ENCODE peak calls at places on chromosome 4, in nine cellular contexts. One of them, this sample, is unnamed.

GRCh38 chr4:124279741-124280140 is 432.8 kb downstream of the ANKRD50 start:
- DNase-seq in prostate gland: peak; percentile 19
- DNase-seq in BE2C: no peak
- DNase-seq in neuronal stem cell: no peak
- DNase-seq in effector memory CD4-positive, alpha-beta T cell: no peak
- DNase-seq in heart right ventricle: no peak
- DNase-seq in endodermal cell: no peak
- DNase-seq in mucosa of descending colon: no peak
- DNase-seq in adrenal gland: no peak
- DNase-seq in this sample: no peak

GRCh38 chr4:147477439-147477838 is 3.5 kb upstream of the EDNRA start:
- DNase-seq in neuronal stem cell: no peak
- DNase-seq in mucosa of descending colon: no peak
- DNase-seq in endodermal cell: no peak
- DNase-seq in prostate gland: no peak
- DNase-seq in BE2C: no peak
- DNase-seq in adrenal gland: no peak
- DNase-seq in effector memory CD4-positive, alpha-beta T cell: no peak
- DNase-seq in heart right ventricle: no peak
- DNase-seq in this sample: no peak

GRCh38 chr4:102620697-102621497 is 119.7 kb downstream of the NFKB1 start:
- DNase-seq in mucosa of descending colon: peak; percentile 62
- DNase-seq in effector memory CD4-positive, alpha-beta T cell: no peak
- DNase-seq in endodermal cell: no peak
- DNase-seq in adrenal gland: peak; percentile 70
- DNase-seq in heart right ventricle: no peak
- DNase-seq in prostate gland: no peak
- DNase-seq in BE2C: peak; percentile 26
- DNase-seq in neuronal stem cell: peak; percentile 23
- DNase-seq in this sample: peak; percentile 71

GRCh38 chr4:118905546-118905945 is 16.9 kb downstream of the SYNPO2 start:
- DNase-seq in prostate gland: no peak
- DNase-seq in neuronal stem cell: no peak
- DNase-seq in heart right ventricle: no peak
- DNase-seq in adrenal gland: peak; percentile 28
- DNase-seq in mucosa of descending colon: no peak
- DNase-seq in endodermal cell: no peak
- DNase-seq in effector memory CD4-positive, alpha-beta T cell: no peak
- DNase-seq in BE2C: peak; percentile 63
- DNase-seq in this sample: no peak

GRCh38 chr4:85870298-85871083 is 395.5 kb downstream of the ARHGAP24 start:
- DNase-seq in BE2C: no peak
- DNase-seq in mucosa of descending colon: no peak
- DNase-seq in adrenal gland: no peak
- DNase-seq in neuronal stem cell: no peak
- DNase-seq in prostate gland: no peak
- DNase-seq in effector memory CD4-positive, alpha-beta T cell: no peak
- DNase-seq in heart right ventricle: no peak
- DNase-seq in endodermal cell: no peak
- DNase-seq in this sample: no peak

GRCh38 chr4:132548463-132548862 is 600.6 kb upstream of the PCDH10 start:
- DNase-seq in adrenal gland: no peak
- DNase-seq in BE2C: no peak
- DNase-seq in effector memory CD4-positive, alpha-beta T cell: no peak
- DNase-seq in prostate gland: no peak
- DNase-seq in heart right ventricle: no peak
- DNase-seq in mucosa of descending colon: no peak
- DNase-seq in neuronal stem cell: no peak
- DNase-seq in endodermal cell: no peak
- DNase-seq in this sample: no peak

GRCh38 chr4:141810038-141810701 is 173.8 kb downstream of the IL15 start:
- DNase-seq in endodermal cell: peak; percentile 61
- DNase-seq in prostate gland: no peak
- DNase-seq in effector memory CD4-positive, alpha-beta T cell: no peak
- DNase-seq in adrenal gland: no peak
- DNase-seq in heart right ventricle: no peak
- DNase-seq in mucosa of descending colon: no peak
- DNase-seq in neuronal stem cell: no peak
- DNase-seq in BE2C: no peak
- DNase-seq in this sample: no peak

GRCh38 chr4:169283114-169283509 is 12.4 kb upstream of the SH3RF1 start:
- DNase-seq in BE2C: no peak
- DNase-seq in neuronal stem cell: no peak
- DNase-seq in adrenal gland: no peak
- DNase-seq in mucosa of descending colon: no peak
- DNase-seq in prostate gland: no peak
- DNase-seq in heart right ventricle: no peak
- DNase-seq in endodermal cell: no peak
- DNase-seq in effector memory CD4-positive, alpha-beta T cell: no peak
- DNase-seq in this sample: no peak

GRCh38 chr4:124943145-124943889 is 230.8 kb upstream of the ANKRD50 start:
- DNase-seq in neuronal stem cell: no peak
- DNase-seq in BE2C: no peak
- DNase-seq in adrenal gland: no peak
- DNase-seq in mucosa of descending colon: no peak
- DNase-seq in effector memory CD4-positive, alpha-beta T cell: no peak
- DNase-seq in endodermal cell: no peak
- DNase-seq in prostate gland: no peak
- DNase-seq in heart right ventricle: no peak
- DNase-seq in this sample: no peak

GRCh38 chr4:125728568-125728967 is 413.8 kb downstream of the FAT4 start:
- DNase-seq in heart right ventricle: no peak
- DNase-seq in effector memory CD4-positive, alpha-beta T cell: no peak
- DNase-seq in mucosa of descending colon: no peak
- DNase-seq in adrenal gland: no peak
- DNase-seq in BE2C: no peak
- DNase-seq in endodermal cell: peak; percentile 60
- DNase-seq in prostate gland: no peak
- DNase-seq in neuronal stem cell: no peak
- DNase-seq in this sample: no peak

GRCh38 chr4:23717528-23718248 is 172.2 kb downstream of the PPARGC1A start:
- DNase-seq in BE2C: peak; percentile 46
- DNase-seq in neuronal stem cell: no peak
- DNase-seq in adrenal gland: peak; percentile 12
- DNase-seq in effector memory CD4-positive, alpha-beta T cell: no peak
- DNase-seq in heart right ventricle: no peak
- DNase-seq in endodermal cell: peak; percentile 49
- DNase-seq in mucosa of descending colon: peak; percentile 43
- DNase-seq in prostate gland: no peak
- DNase-seq in this sample: no peak

GRCh38 chr4:47717173-47717572 is 120.7 kb downstream of the CORIN start:
- DNase-seq in adrenal gland: no peak
- DNase-seq in endodermal cell: peak; percentile 57
- DNase-seq in prostate gland: no peak
- DNase-seq in neuronal stem cell: no peak
- DNase-seq in BE2C: no peak
- DNase-seq in heart right ventricle: no peak
- DNase-seq in effector memory CD4-positive, alpha-beta T cell: no peak
- DNase-seq in mucosa of descending colon: no peak
- DNase-seq in this sample: no peak

GRCh38 chr4:2598661-2599654 is 62.5 kb downstream of the FAM193A start:
- DNase-seq in endodermal cell: peak; percentile 61
- DNase-seq in BE2C: peak; percentile 23
- DNase-seq in prostate gland: no peak
- DNase-seq in effector memory CD4-positive, alpha-beta T cell: no peak
- DNase-seq in mucosa of descending colon: peak; percentile 9
- DNase-seq in adrenal gland: no peak
- DNase-seq in heart right ventricle: no peak
- DNase-seq in neuronal stem cell: no peak
- DNase-seq in this sample: no peak

GRCh38 chr4:1049591-1049905 is 38.1 kb downstream of the FGFRL1 start:
- DNase-seq in endodermal cell: no peak
- DNase-seq in prostate gland: no peak
- DNase-seq in neuronal stem cell: no peak
- DNase-seq in BE2C: no peak
- DNase-seq in effector memory CD4-positive, alpha-beta T cell: no peak
- DNase-seq in adrenal gland: no peak
- DNase-seq in mucosa of descending colon: peak; percentile 5
- DNase-seq in heart right ventricle: no peak
- DNase-seq in this sample: no peak

GRCh38 chr4:155906554-155907247 is 3.2 kb downstream of the TDO2 start:
- DNase-seq in effector memory CD4-positive, alpha-beta T cell: no peak
- DNase-seq in mucosa of descending colon: no peak
- DNase-seq in endodermal cell: no peak
- DNase-seq in prostate gland: no peak
- DNase-seq in heart right ventricle: no peak
- DNase-seq in BE2C: no peak
- DNase-seq in adrenal gland: peak; percentile 14
- DNase-seq in neuronal stem cell: no peak
- DNase-seq in this sample: peak; percentile 43

DNA sequence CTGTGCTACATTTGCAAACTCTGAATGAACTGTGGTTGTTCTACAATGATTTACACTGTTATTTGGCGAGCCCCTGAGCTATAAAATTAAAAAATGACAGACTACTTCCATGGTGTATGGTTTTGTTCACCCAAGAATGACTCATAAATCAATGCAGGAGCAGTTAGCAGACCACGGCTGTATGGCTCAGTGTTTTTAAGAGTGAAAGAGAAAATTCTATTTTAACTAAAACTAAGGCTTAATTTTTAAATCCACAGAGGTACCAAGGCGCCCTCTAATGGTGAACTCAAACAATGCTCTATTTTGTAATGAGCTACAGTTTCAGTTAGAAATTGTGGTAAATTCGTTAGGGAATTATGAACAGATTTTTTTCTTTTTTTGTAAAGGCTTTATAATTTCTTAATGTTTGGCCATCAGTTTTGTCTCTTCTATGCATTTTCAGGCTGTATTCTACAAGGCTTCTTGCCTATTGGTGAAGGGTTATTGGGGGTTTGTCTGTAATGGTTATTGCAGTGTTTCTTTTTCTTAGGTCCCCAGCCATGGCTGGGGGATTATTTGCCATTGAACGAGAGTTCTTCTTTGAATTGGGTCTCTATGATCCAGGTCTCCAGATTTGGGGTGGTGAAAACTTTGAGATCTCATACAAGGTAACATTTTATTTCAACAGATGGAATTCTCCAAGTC is 32.5 kb downstream of the HMGB2 start:
- DNase-seq in neuronal stem cell: no peak
- DNase-seq in mucosa of descending colon: peak; percentile 38
- DNase-seq in heart right ventricle: no peak
- DNase-seq in endodermal cell: no peak
- DNase-seq in adrenal gland: peak; percentile 32
- DNase-seq in BE2C: no peak
- DNase-seq in effector memory CD4-positive, alpha-beta T cell: no peak
- DNase-seq in prostate gland: no peak
- DNase-seq in this sample: no peak
- H3K36me3 ChIP-seq in neuronal stem cell: no peaks in the 10 kb centered on the region
- H3K36me3 ChIP-seq in mucosa of descending colon: no peaks in the 10 kb centered on the region
- H3K36me3 ChIP-seq in heart right ventricle: no peaks in the 10 kb centered on the region
- H3K36me3 ChIP-seq in endodermal cell: peaks cover 12% of the 10 kb centered on the region
- H3K36me3 ChIP-seq in adrenal gland: no peaks in the 10 kb centered on the region
- H3K36me3 ChIP-seq in BE2C: no peaks in the 10 kb centered on the region
- H3K36me3 ChIP-seq in effector memory CD4-positive, alpha-beta T cell: peaks cover 10% of the 10 kb centered on the region
- H3K36me3 ChIP-seq in prostate gland: no peaks in the 10 kb centered on the region
- H3K36me3 ChIP-seq in this sample: no peaks in the 10 kb centered on the region

GRCh38 chr4:8147231-8147970 is 11.2 kb downstream of the ABLIM2 start:
- DNase-seq in neuronal stem cell: no peak
- DNase-seq in heart right ventricle: peak; percentile 1
- DNase-seq in effector memory CD4-positive, alpha-beta T cell: no peak
- DNase-seq in BE2C: no peak
- DNase-seq in adrenal gland: no peak
- DNase-seq in endodermal cell: peak; percentile 58
- DNase-seq in mucosa of descending colon: no peak
- DNase-seq in prostate gland: no peak
- DNase-seq in this sample: no peak
- H3K4me1 ChIP-seq in neuronal stem cell: peaks cover 5% of the 10 kb centered on the region
- H3K4me1 ChIP-seq in heart right ventricle: peaks cover 6% of the 10 kb centered on the region
- H3K4me1 ChIP-seq in effector memory CD4-positive, alpha-beta T cell: no peaks in the 10 kb centered on the region
- H3K4me1 ChIP-seq in BE2C: no peaks in the 10 kb centered on the region
- H3K4me1 ChIP-seq in adrenal gland: peaks cover 7% of the 10 kb centered on the region
- H3K4me1 ChIP-seq in endodermal cell: no peaks in the 10 kb centered on the region
- H3K4me1 ChIP-seq in mucosa of descending colon: no peaks in the 10 kb centered on the region
- H3K4me1 ChIP-seq in prostate gland: no peaks in the 10 kb centered on the region
- H3K4me1 ChIP-seq in this sample: peaks cover 24% of the 10 kb centered on the region

DNA sequence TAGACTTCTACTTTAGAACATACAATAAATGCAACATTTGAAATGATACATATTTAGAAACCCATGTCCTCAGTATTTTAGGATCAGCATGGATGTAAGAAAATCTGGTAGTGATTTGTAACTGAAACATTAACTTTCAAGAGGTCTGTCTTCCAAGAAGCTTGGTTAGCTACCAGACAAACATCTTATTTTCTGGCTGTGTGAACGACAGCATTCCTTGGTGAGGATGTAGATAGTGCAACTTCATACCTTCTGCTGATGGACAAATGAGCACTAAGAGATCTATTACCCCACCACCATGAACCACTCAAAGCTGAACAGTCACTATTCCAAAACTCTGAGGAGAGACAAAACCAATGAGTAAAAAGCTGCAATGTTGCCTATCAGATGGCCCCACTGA is 212.7 kb downstream of the FBXW7 start:
- DNase-seq in heart right ventricle: no peak
- DNase-seq in endodermal cell: no peak
- DNase-seq in BE2C: no peak
- DNase-seq in adrenal gland: no peak
- DNase-seq in prostate gland: no peak
- DNase-seq in effector memory CD4-positive, alpha-beta T cell: no peak
- DNase-seq in neuronal stem cell: no peak
- DNase-seq in mucosa of descending colon: no peak
- DNase-seq in this sample: no peak
- H3K36me3 ChIP-seq in heart right ventricle: no peaks in the 10 kb centered on the region
- H3K36me3 ChIP-seq in endodermal cell: peaks cover 26% of the 10 kb centered on the region
- H3K36me3 ChIP-seq in BE2C: peaks cover 26% of the 10 kb centered on the region
- H3K36me3 ChIP-seq in adrenal gland: no peaks in the 10 kb centered on the region
- H3K36me3 ChIP-seq in prostate gland: no peaks in the 10 kb centered on the region
- H3K36me3 ChIP-seq in effector memory CD4-positive, alpha-beta T cell: peaks cover 8% of the 10 kb centered on the region
- H3K36me3 ChIP-seq in neuronal stem cell: peaks cover 2% of the 10 kb centered on the region
- H3K36me3 ChIP-seq in mucosa of descending colon: no peaks in the 10 kb centered on the region
- H3K36me3 ChIP-seq in this sample: peaks cover 11% of the 10 kb centered on the region

GRCh38 chr4:3816256-3816825 is 50.2 kb downstream of the ADRA2C start:
- DNase-seq in heart right ventricle: no peak
- DNase-seq in mucosa of descending colon: no peak
- DNase-seq in neuronal stem cell: no peak
- DNase-seq in adrenal gland: no peak
- DNase-seq in BE2C: no peak
- DNase-seq in endodermal cell: no peak
- DNase-seq in prostate gland: no peak
- DNase-seq in effector memory CD4-positive, alpha-beta T cell: no peak
- DNase-seq in this sample: no peak

GRCh38 chr4:3820016-3820805 is 54.0 kb downstream of the ADRA2C start:
- DNase-seq in neuronal stem cell: no peak
- DNase-seq in adrenal gland: no peak
- DNase-seq in BE2C: no peak
- DNase-seq in effector memory CD4-positive, alpha-beta T cell: no peak
- DNase-seq in heart right ventricle: no peak
- DNase-seq in endodermal cell: no peak
- DNase-seq in prostate gland: no peak
- DNase-seq in mucosa of descending colon: no peak
- DNase-seq in this sample: no peak

GRCh38 chr4:3816983-3817382 is 50.8 kb downstream of the ADRA2C start:
- DNase-seq in neuronal stem cell: no peak
- DNase-seq in mucosa of descending colon: no peak
- DNase-seq in endodermal cell: no peak
- DNase-seq in prostate gland: no peak
- DNase-seq in heart right ventricle: no peak
- DNase-seq in adrenal gland: no peak
- DNase-seq in effector memory CD4-positive, alpha-beta T cell: no peak
- DNase-seq in BE2C: no peak
- DNase-seq in this sample: no peak

GRCh38 chr4:3819210-3819919 is 53.2 kb downstream of the ADRA2C start:
- DNase-seq in prostate gland: no peak
- DNase-seq in BE2C: no peak
- DNase-seq in heart right ventricle: no peak
- DNase-seq in adrenal gland: no peak
- DNase-seq in endodermal cell: no peak
- DNase-seq in effector memory CD4-positive, alpha-beta T cell: no peak
- DNase-seq in mucosa of descending colon: no peak
- DNase-seq in neuronal stem cell: no peak
- DNase-seq in this sample: no peak

GRCh38 chr4:3817561-3817960 is 51.4 kb downstream of the ADRA2C start:
- DNase-seq in heart right ventricle: no peak
- DNase-seq in mucosa of descending colon: no peak
- DNase-seq in effector memory CD4-positive, alpha-beta T cell: no peak
- DNase-seq in adrenal gland: no peak
- DNase-seq in neuronal stem cell: no peak
- DNase-seq in BE2C: no peak
- DNase-seq in prostate gland: no peak
- DNase-seq in endodermal cell: no peak
- DNase-seq in this sample: no peak
- H3K4me1 ChIP-seq in heart right ventricle: no peaks in the 10 kb centered on the region
- H3K4me1 ChIP-seq in mucosa of descending colon: no peaks in the 10 kb centered on the region
- H3K4me1 ChIP-seq in effector memory CD4-positive, alpha-beta T cell: no peaks in the 10 kb centered on the region
- H3K4me1 ChIP-seq in adrenal gland: no peaks in the 10 kb centered on the region
- H3K4me1 ChIP-seq in neuronal stem cell: no peaks in the 10 kb centered on the region
- H3K4me1 ChIP-seq in BE2C: no peaks in the 10 kb centered on the region
- H3K4me1 ChIP-seq in prostate gland: no peaks in the 10 kb centered on the region
- H3K4me1 ChIP-seq in endodermal cell: peaks cover 5% of the 10 kb centered on the region
- H3K4me1 ChIP-seq in this sample: peaks cover 7% of the 10 kb centered on the region

This sample was measured in body of pancreas.